ENCODE peak calls at places on chromosomes 6 and 20, in ten cellular contexts. J is stimulated activated CD4-positive, alpha-beta T cell treated with anti-CD3 and anti-CD28 coated beads, TNF-alpha, amount 100 ng/mL, for 1 hour; C is HTR-8/SVneo; D is fibroblast of lung; B is activated CD4-positive, alpha-beta T cell treated with anti-CD3 and anti-CD28 coated beads for 1 hour; M is tibial artery; K is GDM1; V is AG09309; G is midbrain; E is globus pallidus. S is an unnamed sample.

GRCh38 chr6:151765444-151765886 is 42.0 kb upstream of the ESR1 start:
- DNase-seq in J (no peak), C (peak; percentile 61), M (no peak), D (peak; percentile 83), G (peak; percentile 73), E (peak; percentile 71), K (peak; percentile 22), V (peak; percentile 76), B (no peak), S (peak; percentile 96)

GRCh38 chr20:29296256-29297230 is 1960.9 kb upstream of the DEFB115 start:
- DNase-seq in E (no peak), J (no peak), D (no peak), C (no peak), B (no peak), V (no peak), G (no peak), K (no peak), M (no peak), S (no peak)

GRCh38 chr6:44441091-44441855 is 53.8 kb downstream of the CDC5L start:
- DNase-seq in V (no peak), J (no peak), E (no peak), K (no peak), D (no peak), B (no peak), G (no peak), C (no peak), M (no peak), S (no peak)

GRCh38 chr6:27768556-27768955 is 143.6 kb downstream of the OR2B2 start:
- DNase-seq in K (no peak), G (no peak), J (no peak), E (no peak), C (no peak), B (no peak), D (no peak), V (no peak), M (no peak), S (no peak)

GRCh38 chr20:7723284-7723683 is 217.0 kb downstream of the HAO1 start:
- DNase-seq in J (no peak), G (no peak), V (no peak), M (no peak), E (no peak), D (peak; percentile 48), B (no peak), K (no peak), C (no peak), S (peak; percentile 94)

GRCh38 chr6:113050010-113050893 is 703.1 kb downstream of the RFPL4B start:
- DNase-seq in K (no peak), C (no peak), J (no peak), M (no peak), E (no peak), D (no peak), V (no peak), G (no peak), B (no peak), S (peak; percentile 69)

GRCh38 chr6:168018664-168019063 is 21.2 kb downstream of the KIF25 start:
- DNase-seq in B (no peak), V (no peak), G (no peak), K (no peak), D (no peak), C (no peak), M (no peak), J (no peak), E (no peak), S (no peak)

GRCh38 chr6:25312703-25313102 is 33.5 kb downstream of the CARMIL1 start:
- DNase-seq in E (no peak), M (no peak), D (peak; percentile 89), G (no peak), J (no peak), K (no peak), V (peak; percentile 63), C (peak; percentile 36), B (no peak), S (peak; percentile 83)

GRCh38 chr20:58772786-58773185 is 77.9 kb downstream of the GNAS-AS1 start:
- DNase-seq in E (no peak), M (no peak), K (no peak), G (no peak), B (no peak), V (no peak), C (no peak), D (no peak), J (no peak), S (no peak)

GRCh38 chr20:48846516-48847492 is 19.0 kb upstream of the PREX1 start:
- DNase-seq in K (no peak), C (peak; percentile 69), V (no peak), M (no peak), D (no peak), B (no peak), G (peak; percentile 28), E (peak; percentile 47), J (no peak), S (peak; percentile 71)

GRCh38 chr6:28864321-28864923 is 59.4 kb downstream of the TRIM27 start:
- DNase-seq in V (no peak), D (no peak), E (no peak), C (no peak), M (no peak), J (no peak), K (no peak), G (no peak), B (no peak), S (no peak)

GRCh38 chr6:27545271-27546046 is 72.6 kb upstream of the ZNF184 start:
- DNase-seq in E (no peak), M (no peak), K (no peak), B (no peak), J (no peak), G (no peak), V (no peak), C (peak; percentile 65), D (peak; percentile 57), S (peak; percentile 64)

GRCh38 chr6:56420296-56420695 is 172.9 kb upstream of the COL21A1 start:
- DNase-seq in B (no peak), C (no peak), K (no peak), J (no peak), G (no peak), E (no peak), M (no peak), V (no peak), D (no peak), S (no peak)

GRCh38 chr20:47973519-47974233 is 188.4 kb upstream of the SULF2 start:
- DNase-seq in D (no peak), E (no peak), G (no peak), M (no peak), V (no peak), J (no peak), C (no peak), K (no peak), B (no peak), S (no peak)

GRCh38 chr6:26054659-26054936 is 32.6 kb upstream of the HFE start:
- DNase-seq in E (no peak), M (no peak), J (no peak), B (no peak), V (no peak), C (no peak), K (no peak), D (no peak), G (no peak), S (no peak)

GRCh38 chr6:165300401-165300800 is 9.0 kb downstream of the C6orf118 start:
- DNase-seq in M (no peak), E (no peak), J (no peak), K (no peak), D (no peak), B (no peak), G (no peak), C (no peak), V (no peak), S (no peak)

GRCh38 chr20:24160563-24161355 is 172.2 kb upstream of the GGTLC1 start:
- DNase-seq in V (peak; percentile 33), B (no peak), E (peak; percentile 61), M (peak; percentile 76), K (peak; percentile 41), G (peak; percentile 54), D (peak; percentile 65), J (no peak), C (peak; percentile 35), S (peak; percentile 74)

GRCh38 chr6:1600764-1601615 is 8.7 kb upstream of the FOXC1 start:
- DNase-seq in V (no peak), E (no peak), J (no peak), M (no peak), K (no peak), C (no peak), G (no peak), B (no peak), D (no peak), S (no peak)

GRCh38 chr6:7137335-7138106 is 29.8 kb downstream of the RREB1 start:
- DNase-seq in G (peak; percentile 17), M (peak; percentile 77), D (peak; percentile 58), J (peak; percentile 25), C (peak; percentile 54), B (peak; percentile 41), E (no peak), K (peak; percentile 35), V (no peak), S (peak; percentile 50)

GRCh38 chr6:154001494-154002285 is 37.4 kb upstream of the OPRM1 start:
- DNase-seq in C (no peak), B (no peak), J (no peak), G (no peak), E (no peak), M (no peak), D (no peak), K (no peak), V (no peak), S (no peak)

GRCh38 chr20:57473246-57474042 is 51.5 kb downstream of the CTCFL start:
- DNase-seq in C (no peak), V (no peak), D (no peak), M (peak; percentile 66), G (peak; percentile 40), K (peak; percentile 71), J (no peak), B (no peak), E (no peak), S (peak; percentile 29)

GRCh38 chr20:31853481-31853880 is 8.1 kb upstream of the FOXS1 start:
- DNase-seq in E (no peak), J (no peak), C (no peak), B (no peak), K (no peak), G (no peak), V (no peak), D (no peak), M (peak; percentile 34), S (no peak)

GRCh38 chr6:133553652-133554051 is 312.5 kb downstream of the EYA4 start:
- DNase-seq in G (peak; percentile 32), E (peak; percentile 21), J (no peak), M (no peak), D (peak; percentile 85), K (no peak), C (no peak), V (peak; percentile 25), B (no peak), S (peak; percentile 84)

GRCh38 chr20:50325215-50325614 is 134.6 kb downstream of the CEBPB start:
- DNase-seq in J (no peak), V (no peak), D (no peak), C (no peak), E (no peak), M (peak; percentile 46), B (no peak), G (no peak), K (no peak), S (no peak)

GRCh38 chr6:128327890-128328289 is 192.5 kb downstream of the PTPRK start:
- DNase-seq in V (no peak), M (no peak), E (no peak), C (no peak), J (no peak), D (peak; percentile 53), K (peak; percentile 8), G (no peak), B (no peak), S (peak; percentile 56)

GRCh38 chr6:83827050-83827449 is 26.1 kb upstream of the RIPPLY2 start:
- DNase-seq in C (no peak), D (no peak), J (no peak), M (no peak), E (no peak), B (no peak), G (no peak), V (no peak), K (no peak), S (no peak)

GRCh38 chr6:41232667-41233066 is 4.5 kb downstream of the TREML4 start:
- DNase-seq in M (no peak), C (no peak), V (no peak), E (no peak), B (no peak), D (no peak), J (no peak), K (no peak), G (no peak), S (no peak)

GRCh38 chr20:9838378-9839295 is at the start of gene PAK5:
- DNase-seq in E (peak; percentile 48), J (no peak), G (peak; percentile 75), V (no peak), C (peak; percentile 5), D (peak; percentile 46), B (no peak), M (peak; percentile 65), K (no peak), S (peak; percentile 18)

S was measured in fibroblast of pulmonary artery.